ENCODE peak calls at places on chromosomes 12 and 14, in five cellular contexts. One of them, this sample, is unnamed.

GRCh38 chr12:120529641-120530314 is 820 bp upstream of the COQ5 start:
- DNase-seq in stimulated activated CD8-positive, alpha-beta memory T cell treated with anti-CD3 and anti-CD28 coated beads, Interleukin-15, amount 100 ng/mL, for 1 hour: no peak
- DNase-seq in HTR-8/SVneo: no peak
- DNase-seq in stimulated activated naive CD8-positive, alpha-beta T cell treated with anti-CD3 and anti-CD28 coated beads, Interleukin-15, Interleukin-2, amounts not matched to agents 100 U/mL and 50 U/mL, for 24 hours: no peak
- DNase-seq in EH: peak; percentile 56
- DNase-seq in this sample: peak; percentile 45

GRCh38 chr12:62912644-62913043 is 22.3 kb downstream of the PPM1H start:
- DNase-seq in stimulated activated naive CD8-positive, alpha-beta T cell treated with anti-CD3 and anti-CD28 coated beads, Interleukin-15, Interleukin-2, amounts not matched to agents 100 U/mL and 50 U/mL, for 24 hours: no peak
- DNase-seq in HTR-8/SVneo: no peak
- DNase-seq in EH: no peak
- DNase-seq in stimulated activated CD8-positive, alpha-beta memory T cell treated with anti-CD3 and anti-CD28 coated beads, Interleukin-15, amount 100 ng/mL, for 1 hour: no peak
- DNase-seq in this sample: no peak

GRCh38 chr12:6635375-6635855 is 344 bp downstream of the LPAR5 start:
- DNase-seq in EH: peak; percentile 22
- DNase-seq in stimulated activated naive CD8-positive, alpha-beta T cell treated with anti-CD3 and anti-CD28 coated beads, Interleukin-15, Interleukin-2, amounts not matched to agents 100 U/mL and 50 U/mL, for 24 hours: peak; percentile 78
- DNase-seq in stimulated activated CD8-positive, alpha-beta memory T cell treated with anti-CD3 and anti-CD28 coated beads, Interleukin-15, amount 100 ng/mL, for 1 hour: no peak
- DNase-seq in HTR-8/SVneo: no peak
- DNase-seq in this sample: no peak

GRCh38 chr14:59728294-59728693 is 142.3 kb downstream of the RTN1 start:
- DNase-seq in HTR-8/SVneo: no peak
- DNase-seq in stimulated activated CD8-positive, alpha-beta memory T cell treated with anti-CD3 and anti-CD28 coated beads, Interleukin-15, amount 100 ng/mL, for 1 hour: no peak
- DNase-seq in EH: no peak
- DNase-seq in stimulated activated naive CD8-positive, alpha-beta T cell treated with anti-CD3 and anti-CD28 coated beads, Interleukin-15, Interleukin-2, amounts not matched to agents 100 U/mL and 50 U/mL, for 24 hours: no peak
- DNase-seq in this sample: no peak

GRCh38 chr12:29405561-29405960 is 24.6 kb upstream of the ERGIC2 start:
- DNase-seq in EH: no peak
- DNase-seq in HTR-8/SVneo: no peak
- DNase-seq in stimulated activated CD8-positive, alpha-beta memory T cell treated with anti-CD3 and anti-CD28 coated beads, Interleukin-15, amount 100 ng/mL, for 1 hour: no peak
- DNase-seq in stimulated activated naive CD8-positive, alpha-beta T cell treated with anti-CD3 and anti-CD28 coated beads, Interleukin-15, Interleukin-2, amounts not matched to agents 100 U/mL and 50 U/mL, for 24 hours: no peak
- DNase-seq in this sample: no peak

GRCh38 chr14:85315891-85316290 is 214.1 kb upstream of the FLRT2 start:
- DNase-seq in stimulated activated CD8-positive, alpha-beta memory T cell treated with anti-CD3 and anti-CD28 coated beads, Interleukin-15, amount 100 ng/mL, for 1 hour: no peak
- DNase-seq in EH: no peak
- DNase-seq in stimulated activated naive CD8-positive, alpha-beta T cell treated with anti-CD3 and anti-CD28 coated beads, Interleukin-15, Interleukin-2, amounts not matched to agents 100 U/mL and 50 U/mL, for 24 hours: no peak
- DNase-seq in HTR-8/SVneo: no peak
- DNase-seq in this sample: no peak

GRCh38 chr14:74642011-74642410 is 30.0 kb upstream of the LTBP2 start:
- DNase-seq in HTR-8/SVneo: no peak
- DNase-seq in stimulated activated naive CD8-positive, alpha-beta T cell treated with anti-CD3 and anti-CD28 coated beads, Interleukin-15, Interleukin-2, amounts not matched to agents 100 U/mL and 50 U/mL, for 24 hours: no peak
- DNase-seq in stimulated activated CD8-positive, alpha-beta memory T cell treated with anti-CD3 and anti-CD28 coated beads, Interleukin-15, amount 100 ng/mL, for 1 hour: no peak
- DNase-seq in EH: no peak
- DNase-seq in this sample: no peak

GRCh38 chr14:85532981-85533820 is 3.3 kb downstream of the FLRT2 start:
- DNase-seq in stimulated activated naive CD8-positive, alpha-beta T cell treated with anti-CD3 and anti-CD28 coated beads, Interleukin-15, Interleukin-2, amounts not matched to agents 100 U/mL and 50 U/mL, for 24 hours: peak; percentile 3
- DNase-seq in HTR-8/SVneo: peak; percentile 45
- DNase-seq in EH: peak; percentile 86
- DNase-seq in stimulated activated CD8-positive, alpha-beta memory T cell treated with anti-CD3 and anti-CD28 coated beads, Interleukin-15, amount 100 ng/mL, for 1 hour: no peak
- DNase-seq in this sample: peak; percentile 90

GRCh38 chr14:20606190-20606901 is 15.2 kb upstream of the RNASE12 start:
- DNase-seq in stimulated activated CD8-positive, alpha-beta memory T cell treated with anti-CD3 and anti-CD28 coated beads, Interleukin-15, amount 100 ng/mL, for 1 hour: no peak
- DNase-seq in EH: peak; percentile 43
- DNase-seq in HTR-8/SVneo: no peak
- DNase-seq in stimulated activated naive CD8-positive, alpha-beta T cell treated with anti-CD3 and anti-CD28 coated beads, Interleukin-15, Interleukin-2, amounts not matched to agents 100 U/mL and 50 U/mL, for 24 hours: no peak
- DNase-seq in this sample: peak; percentile 37

GRCh38 chr14:72590577-72590976 is 303.3 kb downstream of the DPF3 start:
- DNase-seq in EH: no peak
- DNase-seq in stimulated activated naive CD8-positive, alpha-beta T cell treated with anti-CD3 and anti-CD28 coated beads, Interleukin-15, Interleukin-2, amounts not matched to agents 100 U/mL and 50 U/mL, for 24 hours: peak; percentile 11
- DNase-seq in stimulated activated CD8-positive, alpha-beta memory T cell treated with anti-CD3 and anti-CD28 coated beads, Interleukin-15, amount 100 ng/mL, for 1 hour: no peak
- DNase-seq in HTR-8/SVneo: no peak
- DNase-seq in this sample: no peak

GRCh38 chr14:53715390-53715730 is 241.3 kb downstream of the BMP4 start:
- DNase-seq in stimulated activated naive CD8-positive, alpha-beta T cell treated with anti-CD3 and anti-CD28 coated beads, Interleukin-15, Interleukin-2, amounts not matched to agents 100 U/mL and 50 U/mL, for 24 hours: no peak
- DNase-seq in EH: peak; percentile 64
- DNase-seq in stimulated activated CD8-positive, alpha-beta memory T cell treated with anti-CD3 and anti-CD28 coated beads, Interleukin-15, amount 100 ng/mL, for 1 hour: no peak
- DNase-seq in HTR-8/SVneo: peak; percentile 39
- DNase-seq in this sample: peak; percentile 79

GRCh38 chr14:58605465-58605864 is 32.3 kb upstream of the DACT1 start:
- DNase-seq in stimulated activated naive CD8-positive, alpha-beta T cell treated with anti-CD3 and anti-CD28 coated beads, Interleukin-15, Interleukin-2, amounts not matched to agents 100 U/mL and 50 U/mL, for 24 hours: no peak
- DNase-seq in HTR-8/SVneo: no peak
- DNase-seq in stimulated activated CD8-positive, alpha-beta memory T cell treated with anti-CD3 and anti-CD28 coated beads, Interleukin-15, amount 100 ng/mL, for 1 hour: no peak
- DNase-seq in EH: no peak
- DNase-seq in this sample: no peak

GRCh38 chr12:93783827-93784226 is 106.7 kb downstream of the CRADD start:
- DNase-seq in HTR-8/SVneo: no peak
- DNase-seq in stimulated activated CD8-positive, alpha-beta memory T cell treated with anti-CD3 and anti-CD28 coated beads, Interleukin-15, amount 100 ng/mL, for 1 hour: no peak
- DNase-seq in stimulated activated naive CD8-positive, alpha-beta T cell treated with anti-CD3 and anti-CD28 coated beads, Interleukin-15, Interleukin-2, amounts not matched to agents 100 U/mL and 50 U/mL, for 24 hours: peak; percentile 59
- DNase-seq in EH: peak; percentile 20
- DNase-seq in this sample: no peak

GRCh38 chr12:52230364-52231281 is 2.4 kb upstream of the KRT7 start:
- DNase-seq in stimulated activated CD8-positive, alpha-beta memory T cell treated with anti-CD3 and anti-CD28 coated beads, Interleukin-15, amount 100 ng/mL, for 1 hour: no peak
- DNase-seq in EH: peak; percentile 95
- DNase-seq in stimulated activated naive CD8-positive, alpha-beta T cell treated with anti-CD3 and anti-CD28 coated beads, Interleukin-15, Interleukin-2, amounts not matched to agents 100 U/mL and 50 U/mL, for 24 hours: no peak
- DNase-seq in HTR-8/SVneo: peak; percentile 76
- DNase-seq in this sample: peak; percentile 93

GRCh38 chr12:49296836-49297694 is 2.1 kb downstream of the PRPH start:
- DNase-seq in stimulated activated CD8-positive, alpha-beta memory T cell treated with anti-CD3 and anti-CD28 coated beads, Interleukin-15, amount 100 ng/mL, for 1 hour: no peak
- DNase-seq in stimulated activated naive CD8-positive, alpha-beta T cell treated with anti-CD3 and anti-CD28 coated beads, Interleukin-15, Interleukin-2, amounts not matched to agents 100 U/mL and 50 U/mL, for 24 hours: peak; percentile 50
- DNase-seq in HTR-8/SVneo: peak; percentile 81
- DNase-seq in EH: no peak
- DNase-seq in this sample: peak; percentile 43

GRCh38 chr12:93438266-93439050 is 3.3 kb downstream of the UBE2N start:
- DNase-seq in stimulated activated CD8-positive, alpha-beta memory T cell treated with anti-CD3 and anti-CD28 coated beads, Interleukin-15, amount 100 ng/mL, for 1 hour: no peak
- DNase-seq in HTR-8/SVneo: no peak
- DNase-seq in EH: no peak
- DNase-seq in stimulated activated naive CD8-positive, alpha-beta T cell treated with anti-CD3 and anti-CD28 coated beads, Interleukin-15, Interleukin-2, amounts not matched to agents 100 U/mL and 50 U/mL, for 24 hours: no peak
- DNase-seq in this sample: no peak

GRCh38 chr12:17976202-17976601 is 113.8 kb downstream of the RERGL start:
- DNase-seq in stimulated activated CD8-positive, alpha-beta memory T cell treated with anti-CD3 and anti-CD28 coated beads, Interleukin-15, amount 100 ng/mL, for 1 hour: no peak
- DNase-seq in stimulated activated naive CD8-positive, alpha-beta T cell treated with anti-CD3 and anti-CD28 coated beads, Interleukin-15, Interleukin-2, amounts not matched to agents 100 U/mL and 50 U/mL, for 24 hours: no peak
- DNase-seq in HTR-8/SVneo: no peak
- DNase-seq in EH: no peak
- DNase-seq in this sample: peak; percentile 3

GRCh38 chr12:40106202-40106533 is 287 bp upstream of the SLC2A13 start:
- DNase-seq in stimulated activated CD8-positive, alpha-beta memory T cell treated with anti-CD3 and anti-CD28 coated beads, Interleukin-15, amount 100 ng/mL, for 1 hour: no peak
- DNase-seq in EH: no peak
- DNase-seq in HTR-8/SVneo: no peak
- DNase-seq in stimulated activated naive CD8-positive, alpha-beta T cell treated with anti-CD3 and anti-CD28 coated beads, Interleukin-15, Interleukin-2, amounts not matched to agents 100 U/mL and 50 U/mL, for 24 hours: no peak
- DNase-seq in this sample: no peak

GRCh38 chr12:116282371-116283286 is 5.1 kb upstream of the MED13L start:
- DNase-seq in stimulated activated CD8-positive, alpha-beta memory T cell treated with anti-CD3 and anti-CD28 coated beads, Interleukin-15, amount 100 ng/mL, for 1 hour: no peak
- DNase-seq in EH: peak; percentile 43
- DNase-seq in HTR-8/SVneo: no peak
- DNase-seq in stimulated activated naive CD8-positive, alpha-beta T cell treated with anti-CD3 and anti-CD28 coated beads, Interleukin-15, Interleukin-2, amounts not matched to agents 100 U/mL and 50 U/mL, for 24 hours: no peak
- DNase-seq in this sample: no peak

This sample was measured in EL.